ENCODE peak calls at places on chromosomes 2 and 18, in seven cellular contexts. U, Z, M, A, L, C and F are unnamed samples.

GRCh38 chr2:240833724-240834285 is 13.8 kb upstream of the KIF1A start:
- ATAC-seq in U (no peak), Z (no peak), M (no peak), A (no peak), L (no peak), C (no peak), F (no peak)

GRCh38 chr2:147405651-147406050 is 439.2 kb upstream of the ACVR2A start:
- ATAC-seq in U (peak), Z (peak), M (no peak), A (no peak), L (peak), C (no peak), F (no peak)

GRCh38 chr2:207458582-207458981 is 71.2 kb upstream of the CREB1 start:
- ATAC-seq in U (no peak), Z (no peak), M (no peak), A (no peak), L (no peak), C (no peak), F (no peak)

GRCh38 chr2:202269585-202269984 is 4.0 kb downstream of the NOP58 start:
- ATAC-seq in U (no peak), Z (peak), M (peak), A (no peak), L (peak), C (no peak), F (no peak)

GRCh38 chr18:7684966-7685365 is 117.8 kb downstream of the PTPRM start:
- ATAC-seq in U (no peak), Z (no peak), M (no peak), A (no peak), L (no peak), C (no peak), F (no peak)

GRCh38 chr18:22525883-22526282 is 108.2 kb upstream of the CTAGE1 start:
- ATAC-seq in U (no peak), Z (no peak), M (no peak), A (no peak), L (no peak), C (no peak), F (no peak)

GRCh38 chr2:141455877-141456276 is 674.9 kb downstream of the LRP1B start:
- ATAC-seq in U (no peak), Z (no peak), M (no peak), A (no peak), L (no peak), C (no peak), F (no peak)

GRCh38 chr2:24919100-24919976 is 699 bp downstream of the ADCY3 start:
- ATAC-seq in U (peak), Z (peak), M (peak), A (peak), L (peak), C (peak), F (peak)

GRCh38 chr2:186059096-186059495 is 320.5 kb downstream of the FSIP2 start:
- ATAC-seq in U (no peak), Z (no peak), M (no peak), A (no peak), L (no peak), C (no peak), F (no peak)

GRCh38 chr18:58319719-58320118 is 275.7 kb downstream of the NEDD4L start:
- ATAC-seq in U (no peak), Z (no peak), M (no peak), A (no peak), L (no peak), C (no peak), F (no peak)

GRCh38 chr18:27061488-27062095 is 123.5 kb downstream of the CHST9 start:
- ATAC-seq in U (no peak), Z (no peak), M (no peak), A (no peak), L (no peak), C (no peak), F (no peak)

GRCh38 chr2:179636995-179637394 is 224.4 kb downstream of the ZNF385B start:
- ATAC-seq in U (no peak), Z (no peak), M (no peak), A (peak), L (no peak), C (no peak), F (no peak)

GRCh38 chr2:172334988-172335387 is 92.4 kb upstream of the ITGA6 start:
- ATAC-seq in U (no peak), Z (no peak), M (no peak), A (no peak), L (no peak), C (no peak), F (no peak)

GRCh38 chr2:215664847-215665525 is 229.1 kb upstream of the FN1 start:
- ATAC-seq in U (peak), Z (no peak), M (no peak), A (no peak), L (peak), C (no peak), F (no peak)

GRCh38 chr2:169799555-169799954 is 884 bp downstream of the SSB start:
- ATAC-seq in U (no peak), Z (no peak), M (no peak), A (no peak), L (peak), C (no peak), F (no peak)

GRCh38 chr18:2970762-2971659 is 41.9 kb downstream of the LPIN2 start:
- ATAC-seq in U (peak), Z (peak), M (peak), A (peak), L (peak), C (peak), F (peak)

GRCh38 chr2:118242216-118242615 is 153.9 kb downstream of the INSIG2 start:
- ATAC-seq in U (no peak), Z (no peak), M (no peak), A (no peak), L (no peak), C (no peak), F (no peak)